ENCODE peak calls at places on chromosomes 16 and 17, in six cellular contexts. One of them, this sample, is unnamed.

GRCh38 chr17:75691371-75692290 is 24.5 kb downstream of the SAP30BP start:
- DNase-seq in hypothalamus: peak; percentile 48
- DNase-seq in tibial artery: no peak
- DNase-seq in NCI-H1930: no peak
- DNase-seq in NCI-H774: no peak
- DNase-seq in Calu3: no peak
- DNase-seq in this sample: no peak

GRCh38 chr16:19745286-19746018 is 27.4 kb downstream of the IQCK start:
- DNase-seq in Calu3: no peak
- DNase-seq in NCI-H1930: no peak
- DNase-seq in tibial artery: no peak
- DNase-seq in NCI-H774: no peak
- DNase-seq in hypothalamus: no peak
- DNase-seq in this sample: no peak

GRCh38 chr17:61144876-61145564 is 254.6 kb upstream of the TBX2 start:
- DNase-seq in hypothalamus: no peak
- DNase-seq in NCI-H774: no peak
- DNase-seq in NCI-H1930: no peak
- DNase-seq in Calu3: no peak
- DNase-seq in tibial artery: no peak
- DNase-seq in this sample: no peak

GRCh38 chr16:59593256-59593655 is 859.1 kb upstream of the GOT2 start:
- DNase-seq in hypothalamus: no peak
- DNase-seq in NCI-H1930: no peak
- DNase-seq in Calu3: no peak
- DNase-seq in NCI-H774: no peak
- DNase-seq in tibial artery: no peak
- DNase-seq in this sample: no peak

GRCh38 chr17:44688675-44689491 is 693 bp downstream of the CCDC43 start:
- DNase-seq in NCI-H1930: no peak
- DNase-seq in NCI-H774: peak; percentile 11
- DNase-seq in Calu3: no peak
- DNase-seq in tibial artery: no peak
- DNase-seq in hypothalamus: no peak
- DNase-seq in this sample: peak; percentile 32

GRCh38 chr16:66007717-66008116 is 358.8 kb upstream of the CDH5 start:
- DNase-seq in hypothalamus: no peak
- DNase-seq in tibial artery: no peak
- DNase-seq in NCI-H774: no peak
- DNase-seq in Calu3: no peak
- DNase-seq in NCI-H1930: no peak
- DNase-seq in this sample: no peak

GRCh38 chr17:72393553-72393952 is 272.7 kb downstream of the SOX9 start:
- DNase-seq in Calu3: no peak
- DNase-seq in NCI-H774: no peak
- DNase-seq in NCI-H1930: no peak
- DNase-seq in hypothalamus: no peak
- DNase-seq in tibial artery: no peak
- DNase-seq in this sample: no peak

GRCh38 chr17:4710693-4711634 is 532 bp downstream of the ARRB2 start:
- DNase-seq in Calu3: no peak
- DNase-seq in NCI-H1930: no peak
- DNase-seq in NCI-H774: no peak
- DNase-seq in tibial artery: no peak
- DNase-seq in hypothalamus: no peak
- DNase-seq in this sample: no peak

GRCh38 chr16:58110590-58111330 is 18.4 kb downstream of the CFAP20 start:
- DNase-seq in hypothalamus: no peak
- DNase-seq in NCI-H1930: no peak
- DNase-seq in tibial artery: no peak
- DNase-seq in Calu3: no peak
- DNase-seq in NCI-H774: no peak
- DNase-seq in this sample: no peak

GRCh38 chr17:78839173-78839761 is 1.3 kb downstream of the USP36 start:
- DNase-seq in hypothalamus: no peak
- DNase-seq in Calu3: no peak
- DNase-seq in tibial artery: no peak
- DNase-seq in NCI-H1930: no peak
- DNase-seq in NCI-H774: no peak
- DNase-seq in this sample: no peak

GRCh38 chr17:59366773-59367656 is 35.6 kb downstream of the YPEL2 start:
- DNase-seq in Calu3: peak; percentile 45
- DNase-seq in tibial artery: peak; percentile 77
- DNase-seq in hypothalamus: no peak
- DNase-seq in NCI-H1930: no peak
- DNase-seq in NCI-H774: peak; percentile 88
- DNase-seq in this sample: peak; percentile 92